ENCODE peak calls at places on chromosome 11, in five cellular contexts. Q is lower lobe of right lung, C is fibroblast of pulmonary artery, Y is left cardiac atrium, B is right atrium auricular region. E is an unnamed sample.

GRCh38 chr11:68933605-68934320 is 30.1 kb downstream of the IGHMBP2 start:
- DNase-seq in Q (no peak), C (no peak), Y (no peak), B (no peak), E (peak)

GRCh38 chr11:6586434-6587359 is 16.7 kb downstream of the RRP8 start:
- DNase-seq in Q (no peak), C (no peak), Y (peak), B (no peak), E (peak)

GRCh38 chr11:64967376-64967775 is 4.5 kb downstream of the MAJIN start:
- DNase-seq in Q (no peak), C (no peak), Y (no peak), B (no peak), E (no peak)

GRCh38 chr11:102472127-102472526 is 19.6 kb upstream of the TMEM123 start:
- DNase-seq in Q (no peak), C (no peak), Y (no peak), B (no peak), E (no peak)

GRCh38 chr11:352456-353180 is 16.7 kb upstream of the B4GALNT4 start:
- DNase-seq in Q (no peak), C (no peak), Y (no peak), B (no peak), E (no peak)

GRCh38 chr11:69292221-69292648 is 1.7 kb upstream of the MYEOV start:
- DNase-seq in Q (peak), C (peak), Y (no peak), B (no peak), E (peak)

GRCh38 chr11:117497206-117497951 is 169.7 kb downstream of the CEP164 start:
- DNase-seq in Q (no peak), C (no peak), Y (no peak), B (no peak), E (no peak)

GRCh38 chr11:20873054-20873453 is 203.7 kb downstream of the NELL1 start:
- DNase-seq in Q (no peak), C (no peak), Y (no peak), B (no peak), E (peak)

GRCh38 chr11:121123670-121124069 is 22.6 kb downstream of the TECTA start:
- DNase-seq in Q (no peak), C (no peak), Y (no peak), B (no peak), E (no peak)

GRCh38 chr11:11213117-11213516 is 139.9 kb downstream of the CSNK2A3 start:
- DNase-seq in Q (no peak), C (no peak), Y (no peak), B (no peak), E (no peak)

GRCh38 chr11:35549787-35550186 is 24.4 kb upstream of the PAMR1 start:
- DNase-seq in Q (peak), C (peak), Y (no peak), B (no peak), E (peak)

GRCh38 chr11:113251281-113251680 is 63.1 kb upstream of the TTC12 start:
- DNase-seq in Q (no peak), C (no peak), Y (no peak), B (no peak), E (no peak)

GRCh38 chr11:86592659-86593451 is 79.6 kb downstream of the ME3 start:
- DNase-seq in Q (no peak), C (peak), Y (peak), B (peak), E (no peak)

GRCh38 chr11:107859459-107860239 is 1.1 kb upstream of the SLC35F2 start:
- DNase-seq in Q (peak), C (no peak), Y (peak), B (no peak), E (peak)

GRCh38 chr11:64934765-64935633 is 694 bp downstream of the GPHA2 start:
- DNase-seq in Q (no peak), C (no peak), Y (no peak), B (no peak), E (no peak)

GRCh38 chr11:85694385-85694980 is 8.5 kb upstream of the CCDC89 start:
- DNase-seq in Q (no peak), C (peak), Y (no peak), B (no peak), E (peak)

GRCh38 chr11:12205330-12205729 is 94.9 kb downstream of the MICAL2 start:
- DNase-seq in Q (no peak), C (peak), Y (no peak), B (no peak), E (no peak)

GRCh38 chr11:112348480-112349029 is 87.9 kb upstream of the PLET1 start:
- DNase-seq in Q (no peak), C (no peak), Y (no peak), B (peak), E (no peak)

GRCh38 chr11:6062691-6063358 is 32.3 kb upstream of the OR56A1 start:
- DNase-seq in Q (no peak), C (no peak), Y (no peak), B (no peak), E (no peak)

GRCh38 chr11:113881856-113882255 is 6.5 kb upstream of the USP28 start:
- DNase-seq in Q (no peak), C (no peak), Y (no peak), B (no peak), E (no peak)

GRCh38 chr11:103887001-103887680 is 149.3 kb upstream of the DDI1 start:
- DNase-seq in Q (no peak), C (no peak), Y (no peak), B (no peak), E (no peak)

GRCh38 chr11:15158351-15159015 is 43.8 kb downstream of the INSC start:
- DNase-seq in Q (no peak), C (peak), Y (no peak), B (no peak), E (no peak)

GRCh38 chr11:11461473-11461872 is 108.4 kb upstream of the CSNK2A3 start:
- DNase-seq in Q (no peak), C (no peak), Y (no peak), B (no peak), E (no peak)

GRCh38 chr11:126194121-126194543 is 17.3 kb downstream of the RPUSD4 start:
- DNase-seq in Q (no peak), C (peak), Y (no peak), B (no peak), E (peak)

GRCh38 chr11:38323961-38324761 is 1726.1 kb upstream of the RAG2 start:
- DNase-seq in Q (no peak), C (no peak), Y (no peak), B (no peak), E (no peak)